ENCODE peak calls at places on chromosome 3, in five cellular contexts. N is left lung, J is frontal cortex, W is choroid plexus epithelial cell, F is amniotic stem cell. Y is an unnamed sample.

GRCh38 chr3:73213906-73214305 is 152.4 kb downstream of the EBLN2 start:
- DNase-seq in J (no peak), N (no peak), W (no peak), F (no peak), Y (no peak)

GRCh38 chr3:11438636-11439035 is 166.4 kb downstream of the ATG7 start:
- DNase-seq in F (no peak), J (no peak), N (no peak), W (peak), Y (no peak)

GRCh38 chr3:172713316-172713715 is 2.4 kb upstream of the NCEH1 start:
- DNase-seq in N (no peak), J (no peak), W (no peak), F (no peak), Y (no peak)

GRCh38 chr3:139121513-139122220 is 77.0 kb upstream of the PRR23C start:
- DNase-seq in J (no peak), F (no peak), N (no peak), W (peak), Y (no peak)

GRCh38 chr3:187025656-187026320 is 95.5 kb downstream of the ST6GAL1 start:
- DNase-seq in J (no peak), N (no peak), F (no peak), W (no peak), Y (no peak)

GRCh38 chr3:109731639-109732473 is 394.5 kb upstream of the DPPA4 start:
- DNase-seq in J (peak), F (peak), N (no peak), W (peak), Y (no peak)

GRCh38 chr3:171842864-171843511 is at the start of gene TMEM212:
- DNase-seq in N (no peak), F (no peak), W (peak), J (no peak), Y (no peak)

GRCh38 chr3:41598804-41599481 is 363.0 kb downstream of the ULK4 start:
- DNase-seq in F (no peak), N (no peak), W (peak), J (no peak), Y (no peak)

GRCh38 chr3:121463745-121464144 is 82.0 kb downstream of the POLQ start:
- DNase-seq in N (no peak), F (no peak), J (no peak), W (no peak), Y (no peak)

GRCh38 chr3:133925960-133926735 is 30.5 kb upstream of the RAB6B start:
- DNase-seq in F (no peak), W (no peak), J (no peak), N (no peak), Y (no peak)

GRCh38 chr3:27720029-27720518 is 2.0 kb downstream of the EOMES start:
- DNase-seq in F (no peak), N (peak), W (no peak), J (no peak), Y (no peak)

GRCh38 chr3:70308760-70309159 is 3.7 kb downstream of the MDFIC2 start:
- DNase-seq in W (peak), F (no peak), N (no peak), J (peak), Y (no peak)

GRCh38 chr3:8324727-8325126 is 176.9 kb upstream of the LMCD1 start:
- DNase-seq in J (peak), F (no peak), W (peak), N (no peak), Y (no peak)

GRCh38 chr3:172259191-172259590 is 189.1 kb downstream of the GHSR start:
- DNase-seq in F (no peak), N (no peak), W (peak), J (no peak), Y (no peak)

GRCh38 chr3:49930922-49931321 is 1.3 kb upstream of the MON1A start:
- DNase-seq in N (no peak), W (no peak), J (no peak), F (no peak), Y (no peak)

GRCh38 chr3:166190360-166190759 is 353.1 kb upstream of the BCHE start:
- DNase-seq in J (no peak), N (no peak), F (no peak), W (peak), Y (no peak)

GRCh38 chr3:71510485-71510884 is 73.0 kb downstream of the FOXP1 start:
- DNase-seq in N (no peak), W (peak), F (no peak), J (no peak), Y (no peak)

GRCh38 chr3:149527531-149528343 is 53.2 kb downstream of the TM4SF4 start:
- DNase-seq in F (no peak), N (no peak), W (peak), J (no peak), Y (no peak)

GRCh38 chr3:66037986-66038369 is 740 bp downstream of the MAGI1 start:
- DNase-seq in N (peak), W (no peak), F (no peak), J (no peak), Y (no peak)